ENCODE peak calls at places on chromosome 5, in seven cellular contexts. Y is GM06990; D is PC-3; L is CD4-positive, alpha-beta T cell; E is H7; M is neuronal stem cell; C is Peyer's patch. O is an unnamed sample.

GRCh38 chr5:64594601-64595518 is 89.0 kb downstream of the RGS7BP start:
- DNase-seq in Y (no peak), D (peak; percentile 26), L (no peak), E (peak; percentile 26), M (peak; percentile 17), C (no peak), O (no peak)

GRCh38 chr5:126808619-126809018 is 31.7 kb downstream of the LMNB1 start:
- DNase-seq in Y (no peak), D (peak; percentile 57), L (no peak), E (no peak), M (peak; percentile 4), C (no peak), O (no peak)

GRCh38 chr5:153998768-153999167 is 39.9 kb downstream of the FAM114A2 start:
- DNase-seq in Y (no peak), D (no peak), L (no peak), E (no peak), M (no peak), C (no peak), O (no peak)

GRCh38 chr5:8912106-8912505 is 633.8 kb downstream of the SEMA5A start:
- DNase-seq in Y (no peak), D (peak; percentile 81), L (no peak), E (no peak), M (no peak), C (no peak), O (no peak)

GRCh38 chr5:14273207-14273767 is 130.1 kb downstream of the TRIO start:
- DNase-seq in Y (no peak), D (no peak), L (no peak), E (no peak), M (no peak), C (no peak), O (no peak)

GRCh38 chr5:3145641-3146040 is 394.2 kb upstream of the IRX2 start:
- DNase-seq in Y (no peak), D (no peak), L (no peak), E (no peak), M (no peak), C (no peak), O (no peak)

GRCh38 chr5:110045153-110045552 is 355.4 kb downstream of the MAN2A1 start:
- DNase-seq in Y (no peak), D (peak; percentile 32), L (no peak), E (no peak), M (no peak), C (no peak), O (no peak)

GRCh38 chr5:130335116-130335515 is 430.9 kb downstream of the CHSY3 start:
- DNase-seq in Y (no peak), D (peak; percentile 11), L (no peak), E (no peak), M (no peak), C (no peak), O (no peak)

GRCh38 chr5:141881886-141882285 is 3.7 kb upstream of the PCDH1 start:
- DNase-seq in Y (no peak), D (no peak), L (no peak), E (peak; percentile 73), M (no peak), C (no peak), O (no peak)

GRCh38 chr5:107389769-107390168 is 281.0 kb downstream of the EFNA5 start:
- DNase-seq in Y (no peak), D (peak; percentile 14), L (no peak), E (no peak), M (no peak), C (no peak), O (no peak)

GRCh38 chr5:65382582-65382981 is 99.1 kb downstream of the ADAMTS6 start:
- DNase-seq in Y (no peak), D (peak; percentile 11), L (no peak), E (no peak), M (no peak), C (no peak), O (no peak)

GRCh38 chr5:160507181-160507811 is 85.6 kb downstream of the PTTG1 start:
- DNase-seq in Y (no peak), D (peak; percentile 42), L (no peak), E (no peak), M (no peak), C (no peak), O (no peak)

GRCh38 chr5:30846171-30846570 is 347.3 kb upstream of the CDH6 start:
- DNase-seq in Y (no peak), D (peak; percentile 46), L (no peak), E (no peak), M (no peak), C (no peak), O (no peak)

GRCh38 chr5:10607023-10607665 is 43.3 kb downstream of the ANKRD33B start:
- DNase-seq in Y (peak; percentile 89), D (no peak), L (no peak), E (no peak), M (no peak), C (no peak), O (no peak)

GRCh38 chr5:144421411-144421810 is 250.7 kb downstream of the KCTD16 start:
- DNase-seq in Y (no peak), D (no peak), L (no peak), E (no peak), M (no peak), C (no peak), O (no peak)

GRCh38 chr5:171120986-171121622 is 187.9 kb upstream of the TLX3 start:
- DNase-seq in Y (no peak), D (no peak), L (no peak), E (no peak), M (no peak), C (no peak), O (no peak)

GRCh38 chr5:169631360-169631759 is 5.7 kb upstream of the DOCK2 start:
- DNase-seq in Y (no peak), D (no peak), L (no peak), E (no peak), M (no peak), C (no peak), O (no peak)

GRCh38 chr5:150774145-150774544 is 4.4 kb upstream of the SMIM3 start:
- DNase-seq in Y (no peak), D (peak; percentile 90), L (no peak), E (no peak), M (no peak), C (no peak), O (no peak)

GRCh38 chr5:134551891-134552290 is 26.4 kb downstream of the JADE2 start:
- DNase-seq in Y (no peak), D (peak; percentile 69), L (no peak), E (no peak), M (no peak), C (no peak), O (no peak)

GRCh38 chr5:40410939-40411635 is 268.6 kb upstream of the PTGER4 start:
- DNase-seq in Y (no peak), D (peak; percentile 97), L (no peak), E (no peak), M (no peak), C (no peak), O (no peak)

GRCh38 chr5:111367081-111367480 is 142.9 kb downstream of the CAMK4 start:
- DNase-seq in Y (no peak), D (peak; percentile 68), L (no peak), E (no peak), M (no peak), C (no peak), O (no peak)

GRCh38 chr5:142235050-142235797 is 89.6 kb downstream of the SPRY4 start:
- DNase-seq in Y (no peak), D (peak; percentile 12), L (no peak), E (peak; percentile 91), M (peak; percentile 74), C (no peak), O (no peak)

GRCh38 chr5:160432188-160432587 is 10.5 kb downstream of the PTTG1 start:
- DNase-seq in Y (no peak), D (no peak), L (no peak), E (no peak), M (no peak), C (no peak), O (no peak)

GRCh38 chr5:113330533-113331200 is 104.1 kb downstream of the TSSK1B start:
- DNase-seq in Y (no peak), D (peak; percentile 74), L (no peak), E (no peak), M (no peak), C (no peak), O (no peak)

GRCh38 chr5:14491505-14491904 is 90.1 kb upstream of the OTULINL start:
- DNase-seq in Y (no peak), D (peak; percentile 31), L (no peak), E (no peak), M (no peak), C (no peak), O (no peak)

GRCh38 chr5:96431376-96432244 is 1.4 kb downstream of the PCSK1 start:
- DNase-seq in Y (peak; percentile 48), D (no peak), L (no peak), E (peak; percentile 23), M (no peak), C (no peak), O (no peak)

GRCh38 chr5:178625679-178626483 is 969 bp downstream of the CLK4 start:
- DNase-seq in Y (no peak), D (peak; percentile 32), L (no peak), E (no peak), M (no peak), C (no peak), O (no peak)
- H3K27me3 ChIP-seq in Y (no peaks in the 10 kb centered on the region), D (no peaks in the 10 kb centered on the region), L (no peaks in the 10 kb centered on the region), E (no peaks in the 10 kb centered on the region), M (no peaks in the 10 kb centered on the region), C (no peaks in the 10 kb centered on the region), O (no peaks in the 10 kb centered on the region)

GRCh38 chr5:149073217-149073616 is 10.4 kb upstream of the SH3TC2 start:
- DNase-seq in Y (no peak), D (peak; percentile 88), L (no peak), E (no peak), M (no peak), C (no peak), O (no peak)
- H3K27me3 ChIP-seq in Y (no peaks in the 10 kb centered on the region), D (no peaks in the 10 kb centered on the region), L (no peaks in the 10 kb centered on the region), E (no peaks in the 10 kb centered on the region), M (no peaks in the 10 kb centered on the region), C (no peaks in the 10 kb centered on the region), O (no peaks in the 10 kb centered on the region)

DNA sequence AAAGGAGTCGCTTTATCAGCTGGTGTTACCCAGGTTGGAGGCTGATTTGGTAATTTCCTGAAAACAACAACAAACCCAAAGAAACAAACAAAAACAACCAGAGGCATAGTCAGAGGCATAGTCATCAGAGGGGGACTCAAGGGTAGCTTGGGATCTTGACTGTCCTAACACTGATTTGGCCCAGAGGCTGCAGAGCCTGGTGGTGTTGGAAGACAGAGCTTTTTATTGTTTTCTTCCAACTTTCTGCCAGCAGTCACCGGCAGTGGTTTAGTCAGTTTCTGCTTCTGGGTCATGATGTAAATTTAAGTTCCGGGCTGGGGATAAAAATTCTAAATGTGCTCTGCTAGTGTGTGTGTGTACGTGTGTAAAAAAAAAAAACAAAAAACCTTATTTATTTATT is 23.5 kb upstream of the NKX2-5 start:
- DNase-seq in Y (no peak), D (no peak), L (no peak), E (no peak), M (no peak), C (no peak), O (no peak)
- H3K27me3 ChIP-seq in Y (peaks cover 3% of the 10 kb centered on the region), D (peaks cover 56% of the 10 kb centered on the region), L (peaks cover 20% of the 10 kb centered on the region), E (peaks cover 4% of the 10 kb centered on the region), M (peaks cover 53% of the 10 kb centered on the region), C (no peaks in the 10 kb centered on the region), O (no peaks in the 10 kb centered on the region)

DNA sequence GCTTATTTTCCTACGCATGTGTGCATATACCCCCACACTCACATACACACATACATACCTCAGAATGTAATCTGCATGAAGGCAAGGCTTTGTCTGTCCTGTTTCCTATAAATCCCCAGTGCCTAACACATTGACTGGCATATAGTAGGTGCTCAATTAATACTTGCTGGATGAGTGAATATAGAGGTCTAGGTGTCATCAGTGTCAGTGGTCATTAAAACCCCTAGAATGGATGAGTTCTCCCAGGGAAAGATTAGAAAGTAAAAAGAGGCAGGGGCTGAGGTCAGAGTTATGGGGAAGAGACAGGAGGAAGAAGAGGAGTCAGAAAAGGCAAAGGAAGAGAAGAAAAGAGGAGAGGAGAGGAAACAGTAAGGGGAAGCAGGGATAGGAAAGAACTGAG is 4.7 kb downstream of the CPLX2 start:
- DNase-seq in Y (no peak), D (no peak), L (no peak), E (no peak), M (no peak), C (no peak), O (no peak)
- H3K27me3 ChIP-seq in Y (peaks cover 4% of the 10 kb centered on the region), D (no peaks in the 10 kb centered on the region), L (peaks cover 52% of the 10 kb centered on the region), E (peaks cover 12% of the 10 kb centered on the region), M (peaks cover 49% of the 10 kb centered on the region), C (peaks cover 19% of the 10 kb centered on the region), O (peaks cover 20% of the 10 kb centered on the region)

O was measured in CD8-positive, alpha-beta T cell.